ENCODE peak calls at places on chromosome 15, in six cellular contexts. J, N, F, P, V and L are unnamed samples.

GRCh38 chr15:29822100-29822684 is at the start of gene TJP1:
- DNase-seq in P (peak; percentile 87), N (no peak), J (peak; percentile 57), F (peak; percentile 88), V (peak; percentile 94), L (peak; percentile 90)

GRCh38 chr15:73794501-73795133 is 41.5 kb upstream of the INSYN1 start:
- DNase-seq in F (no peak), N (no peak), P (no peak), V (no peak), J (peak; percentile 8), L (no peak)

GRCh38 chr15:57477736-57478522 is 101.6 kb downstream of the CGNL1 start:
- DNase-seq in N (no peak), P (peak; percentile 92), F (no peak), J (no peak), V (peak; percentile 53), L (no peak)

GRCh38 chr15:68385240-68385561 is 46.8 kb downstream of the ITGA11 start:
- DNase-seq in V (no peak), P (peak; percentile 9), J (no peak), F (peak; percentile 37), N (no peak), L (peak; percentile 29)

GRCh38 chr15:82952156-82953081 is at the start of gene HOMER2:
- DNase-seq in J (peak; percentile 52), P (peak; percentile 76), F (peak; percentile 72), V (peak; percentile 88), N (no peak), L (peak; percentile 79)

GRCh38 chr15:73284073-73284472 is 84.7 kb downstream of the HCN4 start:
- DNase-seq in J (peak; percentile 39), N (no peak), V (no peak), P (no peak), F (no peak), L (no peak)

GRCh38 chr15:64828985-64829384 is 3.5 kb upstream of the PIF1 start:
- DNase-seq in N (no peak), F (no peak), V (no peak), P (no peak), J (no peak), L (no peak)

GRCh38 chr15:45221967-45222366 is 30.1 kb upstream of the SLC28A2 start:
- DNase-seq in V (peak; percentile 30), F (no peak), P (no peak), J (no peak), N (no peak), L (no peak)

GRCh38 chr15:78347586-78348543 is 7.7 kb downstream of the CRABP1 start:
- DNase-seq in N (no peak), F (no peak), V (no peak), P (no peak), J (no peak), L (peak; percentile 69)

GRCh38 chr15:42156266-42156922 is at the start of gene PLA2G4F:
- DNase-seq in N (no peak), P (peak; percentile 30), J (no peak), F (no peak), V (peak; percentile 72), L (peak; percentile 88)

GRCh38 chr15:95469601-95470000 is 860.9 kb upstream of the NR2F2 start:
- DNase-seq in V (no peak), J (no peak), P (no peak), N (no peak), F (no peak), L (no peak)

GRCh38 chr15:39191871-39192281 is 389.0 kb upstream of the THBS1 start:
- DNase-seq in V (no peak), J (no peak), N (no peak), F (no peak), P (no peak), L (no peak)

GRCh38 chr15:45454825-45455224 is 67.7 kb downstream of the SLC30A4 start:
- DNase-seq in P (peak; percentile 56), N (peak; percentile 58), F (no peak), J (no peak), V (peak; percentile 33), L (peak; percentile 87)

GRCh38 chr15:93028632-93029612 is 60.1 kb downstream of the RGMA start:
- DNase-seq in N (no peak), P (peak; percentile 93), J (no peak), F (peak; percentile 66), V (peak; percentile 64), L (peak; percentile 93)

GRCh38 chr15:71800190-71800589 is 10.2 kb upstream of the NR2E3 start:
- DNase-seq in N (no peak), J (no peak), P (no peak), V (no peak), F (no peak), L (no peak)

GRCh38 chr15:80286055-80286454 is 34.0 kb upstream of the CTXND1 start:
- DNase-seq in F (no peak), V (no peak), N (no peak), J (no peak), P (no peak), L (no peak)

GRCh38 chr15:52706091-52706490 is 26.9 kb upstream of the ATOSA start:
- DNase-seq in F (no peak), V (no peak), J (no peak), N (no peak), P (no peak), L (no peak)

GRCh38 chr15:45141386-45141785 is 11.6 kb downstream of the DUOX1 start:
- DNase-seq in V (no peak), F (no peak), P (no peak), J (no peak), N (no peak), L (peak; percentile 18)